ENCODE peak calls at places on chromosomes 5 and 9, in ten cellular contexts. U, V, B, G, J, S, L, D, Q and W are unnamed samples.
A peak's percentile ranks its signal among the peaks of the same experiment; 100 is the strongest.

GRCh38 chr9:37082214-37082765 is 38.1 kb upstream of the ZCCHC7 start:
- DNase-seq in U (no peak), V (no peak), B (no peak), G (no peak), J (no peak), S (no peak), L (no peak), D (no peak), Q (no peak), W (no peak)

GRCh38 chr9:114634387-114634786 is 23.2 kb downstream of the TEX53 start:
- DNase-seq in U (no peak), V (no peak), B (no peak), G (no peak), J (no peak), S (no peak), L (no peak), D (no peak), Q (no peak), W (no peak)

GRCh38 chr9:13382595-13382994 is 103.1 kb upstream of the MPDZ start:
- DNase-seq in U (no peak), V (no peak), B (no peak), G (no peak), J (no peak), S (no peak), L (no peak), D (no peak), Q (no peak), W (no peak)

GRCh38 chr9:30722065-30722464 is 1662.4 kb upstream of the ACO1 start:
- DNase-seq in U (no peak), V (no peak), B (no peak), G (no peak), J (no peak), S (no peak), L (peak; percentile 30), D (no peak), Q (no peak), W (no peak)

GRCh38 chr5:114243281-114243982 is 118.4 kb upstream of the KCNN2 start:
- DNase-seq in U (peak; percentile 41), V (peak; percentile 88), B (no peak), G (no peak), J (no peak), S (no peak), L (no peak), D (no peak), Q (no peak), W (no peak)

GRCh38 chr5:138720840-138721239 is 32.4 kb upstream of the CTNNA1 start:
- DNase-seq in U (no peak), V (no peak), B (no peak), G (no peak), J (no peak), S (no peak), L (no peak), D (peak; percentile 28), Q (no peak), W (no peak)

GRCh38 chr5:88226881-88227450 is 41.7 kb downstream of the TMEM161B start:
- DNase-seq in U (no peak), V (no peak), B (no peak), G (no peak), J (no peak), S (no peak), L (no peak), D (no peak), Q (no peak), W (no peak)

GRCh38 chr9:89358376-89358775 is 40.1 kb downstream of the SECISBP2 start:
- DNase-seq in U (no peak), V (no peak), B (no peak), G (no peak), J (no peak), S (no peak), L (no peak), D (no peak), Q (no peak), W (no peak)

GRCh38 chr9:19229725-19230355 is 653 bp upstream of the DENND4C start:
- DNase-seq in U (peak; percentile 66), V (no peak), B (peak; percentile 63), G (peak; percentile 41), J (peak; percentile 85), S (peak; percentile 31), L (peak; percentile 96), D (peak; percentile 35), Q (no peak), W (peak; percentile 39)

GRCh38 chr9:126342621-126343031 is 16.0 kb downstream of the MVB12B start:
- DNase-seq in U (no peak), V (no peak), B (no peak), G (no peak), J (no peak), S (no peak), L (no peak), D (no peak), Q (no peak), W (no peak)

GRCh38 chr5:7897014-7897600 is 28.2 kb downstream of the MTRR start:
- DNase-seq in U (peak; percentile 74), V (peak; percentile 71), B (no peak), G (no peak), J (no peak), S (no peak), L (peak; percentile 42), D (no peak), Q (no peak), W (peak; percentile 25)

GRCh38 chr9:135138078-135138855 is 50.8 kb downstream of the OLFM1 start:
- DNase-seq in U (no peak), V (no peak), B (no peak), G (no peak), J (no peak), S (no peak), L (no peak), D (no peak), Q (no peak), W (no peak)

GRCh38 chr9:79152306-79152705 is 419.5 kb upstream of the TLE4 start:
- DNase-seq in U (no peak), V (no peak), B (no peak), G (no peak), J (no peak), S (no peak), L (no peak), D (no peak), Q (no peak), W (no peak)

GRCh38 chr5:59132131-59132530 is 549.3 kb downstream of the RAB3C start:
- DNase-seq in U (no peak), V (no peak), B (no peak), G (no peak), J (no peak), S (no peak), L (no peak), D (no peak), Q (no peak), W (no peak)

GRCh38 chr9:7185612-7186011 is 427.8 kb downstream of the KDM4C start:
- DNase-seq in U (peak; percentile 85), V (peak; percentile 87), B (no peak), G (no peak), J (no peak), S (no peak), L (peak; percentile 23), D (no peak), Q (no peak), W (peak; percentile 76)

GRCh38 chr5:125525356-125525755 is 778.9 kb upstream of the ZNF608 start:
- DNase-seq in U (no peak), V (no peak), B (no peak), G (no peak), J (no peak), S (no peak), L (no peak), D (no peak), Q (no peak), W (no peak)

GRCh38 chr9:90801507-90802289 is at the start of gene SYK:
- DNase-seq in U (no peak), V (no peak), B (no peak), G (peak; percentile 60), J (peak; percentile 46), S (peak; percentile 58), L (peak; percentile 60), D (peak; percentile 65), Q (no peak), W (no peak)

GRCh38 chr5:131751551-131751950 is 45.3 kb downstream of the FNIP1 start:
- DNase-seq in U (no peak), V (peak; percentile 31), B (no peak), G (no peak), J (no peak), S (no peak), L (no peak), D (no peak), Q (no peak), W (no peak)

GRCh38 chr9:116238225-116238624 is 84.6 kb downstream of the PAPPA start:
- DNase-seq in U (no peak), V (peak; percentile 82), B (no peak), G (no peak), J (no peak), S (no peak), L (no peak), D (no peak), Q (no peak), W (peak; percentile 94)

GRCh38 chr9:89864257-89864656 is 259.4 kb downstream of the GADD45G start:
- DNase-seq in U (no peak), V (no peak), B (no peak), G (no peak), J (no peak), S (peak; percentile 20), L (no peak), D (peak; percentile 68), Q (no peak), W (no peak)

GRCh38 chr5:54942064-54942778 is 43.2 kb downstream of the ESM1 start:
- DNase-seq in U (no peak), V (no peak), B (no peak), G (no peak), J (no peak), S (no peak), L (no peak), D (peak; percentile 35), Q (no peak), W (no peak)

GRCh38 chr5:126098330-126099017 is 324.7 kb upstream of the GRAMD2B start:
- DNase-seq in U (no peak), V (peak; percentile 89), B (no peak), G (no peak), J (no peak), S (no peak), L (no peak), D (no peak), Q (no peak), W (no peak)

GRCh38 chr9:31597977-31598376 is 786.5 kb upstream of the ACO1 start:
- DNase-seq in U (peak; percentile 86), V (peak; percentile 49), B (no peak), G (no peak), J (no peak), S (no peak), L (no peak), D (peak; percentile 8), Q (no peak), W (peak; percentile 93)

GRCh38 chr5:38845555-38846378 is at the start of gene OSMR:
- DNase-seq in U (peak; percentile 95), V (peak; percentile 100), B (peak; percentile 13), G (peak; percentile 92), J (peak; percentile 70), S (peak; percentile 22), L (peak; percentile 72), D (no peak), Q (peak; percentile 78), W (peak; percentile 90)

GRCh38 chr9:137195525-137196220 is 4.9 kb downstream of the TPRN start:
- DNase-seq in U (no peak), V (no peak), B (no peak), G (no peak), J (no peak), S (peak; percentile 96), L (no peak), D (peak; percentile 99), Q (no peak), W (no peak)

GRCh38 chr5:176418251-176418650 is 1.9 kb upstream of the CLTB start:
- DNase-seq in U (no peak), V (no peak), B (no peak), G (no peak), J (no peak), S (no peak), L (no peak), D (no peak), Q (no peak), W (no peak)

GRCh38 chr5:115578657-115579056 is 23.6 kb downstream of the TICAM2 start:
- DNase-seq in U (no peak), V (no peak), B (no peak), G (no peak), J (no peak), S (no peak), L (no peak), D (no peak), Q (no peak), W (no peak)

GRCh38 chr9:33161011-33161588 is 6.0 kb downstream of the B4GALT1 start:
- DNase-seq in U (peak; percentile 96), V (peak; percentile 96), B (no peak), G (peak; percentile 53), J (no peak), S (no peak), L (peak; percentile 19), D (no peak), Q (no peak), W (peak; percentile 89)